ENCODE peak calls at places on chromosomes 11 and 22, in nine cellular contexts. K is colonic mucosa; G is caudate nucleus; U is fibroblast of lung; B is CD4-positive, alpha-beta memory T cell; O is CD8-positive, alpha-beta memory T cell; Q is left ventricle myocardium inferior; R is RWPE1; S is kidney. M is an unnamed sample.

GRCh38 chr11:19742595-19743292 is 30.1 kb downstream of the NAV2 start:
- DNase-seq in B (peak), K (peak), S (peak), Q (peak), G (peak), O (peak), U (peak), R (peak), M (peak)

GRCh38 chr22:41550952-41551491 is 6.8 kb upstream of the POLR3H start:
- DNase-seq in S (no peak), O (no peak), B (no peak), U (no peak), G (no peak), R (no peak), Q (no peak), K (no peak), M (no peak)

GRCh38 chr11:128757235-128757711 is 63.4 kb downstream of the FLI1 start:
- DNase-seq in K (peak), B (peak), O (peak), U (peak), Q (no peak), R (no peak), G (no peak), S (no peak), M (no peak)

GRCh38 chr11:122796128-122796717 is 42.1 kb upstream of the CRTAM start:
- DNase-seq in Q (peak), S (no peak), R (peak), G (peak), B (peak), O (peak), U (no peak), K (peak), M (peak)

GRCh38 chr11:66877585-66877984 is 20.7 kb downstream of the LRFN4 start:
- DNase-seq in K (no peak), G (no peak), O (no peak), U (no peak), Q (no peak), B (no peak), S (no peak), R (no peak), M (no peak)

GRCh38 chr22:45891021-45891421 is 85.9 kb downstream of the WNT7B start:
- DNase-seq in O (no peak), Q (peak), R (no peak), G (no peak), K (no peak), B (no peak), S (peak), U (no peak), M (no peak)

GRCh38 chr11:62604460-62605130 is 2.9 kb upstream of the MTA2 start:
- DNase-seq in B (no peak), G (no peak), Q (no peak), K (no peak), U (no peak), R (no peak), O (no peak), S (no peak), M (no peak)

GRCh38 chr11:73290536-73290935 is 17.5 kb upstream of the ARHGEF17 start:
- DNase-seq in S (peak), G (no peak), U (no peak), Q (no peak), O (no peak), K (no peak), R (no peak), B (no peak), M (no peak)

GRCh38 chr11:67255353-67255752 is 10.9 kb upstream of the GRK2 start:
- DNase-seq in O (no peak), K (no peak), R (no peak), B (no peak), Q (no peak), G (no peak), S (no peak), U (no peak), M (no peak)

GRCh38 chr22:25390297-25391240 is 171.1 kb downstream of the CRYBB2 start:
- DNase-seq in U (no peak), K (no peak), R (no peak), G (no peak), Q (no peak), O (no peak), S (peak), B (no peak), M (no peak)

GRCh38 chr11:83257638-83258229 is 28.4 kb downstream of the CCDC90B start:
- DNase-seq in R (peak), Q (no peak), U (peak), K (no peak), B (no peak), G (no peak), S (no peak), O (no peak), M (no peak)

GRCh38 chr11:114160884-114161283 is 101.4 kb downstream of the ZBTB16 start:
- DNase-seq in U (no peak), S (peak), K (no peak), R (no peak), O (no peak), G (no peak), B (no peak), Q (no peak), M (no peak)

GRCh38 chr22:23548501-23549197 is 31.4 kb downstream of the IGLL1 start:
- DNase-seq in K (no peak), Q (no peak), G (no peak), S (no peak), B (no peak), U (no peak), R (no peak), O (no peak), M (no peak)

GRCh38 chr22:48106215-48106614 is 1343.8 kb downstream of the TBC1D22A start:
- DNase-seq in O (no peak), Q (no peak), K (no peak), S (no peak), B (no peak), U (no peak), G (no peak), R (no peak), M (no peak)

GRCh38 chr11:125457814-125458343 is 38.2 kb downstream of the FEZ1 start:
- DNase-seq in Q (peak), S (peak), B (no peak), U (peak), O (no peak), K (peak), G (peak), R (no peak), M (peak)

GRCh38 chr22:40463727-40464126 is 93.3 kb downstream of the SGSM3 start:
- DNase-seq in Q (no peak), U (no peak), G (no peak), R (no peak), K (no peak), O (no peak), B (peak), S (no peak), M (no peak)

GRCh38 chr11:19200410-19201201 is 1.2 kb downstream of the CSRP3 start:
- DNase-seq in G (no peak), U (peak), K (peak), B (no peak), O (no peak), S (no peak), R (peak), Q (no peak), M (no peak)

DNA sequence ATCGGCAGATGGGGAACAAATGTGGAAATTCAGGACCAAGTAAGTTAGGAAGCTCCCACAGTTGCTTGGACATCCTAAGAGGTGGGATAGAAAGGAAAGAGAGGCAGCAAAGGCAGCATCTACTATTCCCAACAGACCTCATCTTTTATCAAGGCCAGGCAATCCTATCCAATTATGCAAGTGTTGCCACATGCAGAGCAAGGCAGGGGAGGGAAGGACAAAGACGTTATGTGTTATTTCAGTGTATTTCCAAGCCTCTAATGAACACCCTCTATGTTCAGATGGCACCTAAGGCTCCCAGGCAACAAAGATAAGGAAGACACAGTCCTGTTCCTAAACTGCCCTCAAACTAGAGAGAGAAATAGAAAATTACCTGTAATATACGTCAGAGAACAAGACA is 9.2 kb downstream of the TIGD3 start:
- DNase-seq in B (no peak), U (no peak), S (no peak), K (no peak), R (no peak), O (no peak), Q (no peak), G (no peak), M (no peak)
- H3K27ac ChIP-seq in B (no peak), U (no peak), S (no peak), K (no peak), R (no peak), O (no peak), Q (no peak), G (no peak), M (no peak)

DNA sequence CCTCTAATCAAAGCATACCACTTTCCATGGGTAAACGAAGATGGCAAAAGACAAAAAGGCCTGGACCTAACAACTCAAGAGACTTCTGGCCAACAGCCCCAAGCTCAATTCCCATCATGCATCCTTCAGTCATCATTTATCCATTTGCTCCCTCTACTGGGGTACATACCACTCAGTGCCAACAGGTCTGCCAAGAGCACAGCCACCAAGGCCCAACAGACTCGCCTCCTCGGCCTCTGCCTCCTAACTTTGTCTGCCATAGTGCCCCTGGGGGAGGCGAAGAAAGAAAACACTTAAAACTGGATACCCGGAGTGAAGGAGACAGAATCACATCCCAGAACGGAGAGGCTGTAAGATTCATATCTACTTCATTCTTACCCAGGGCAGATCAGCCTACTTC is 1.1 kb downstream of the HYOU1 start:
- DNase-seq in K (no peak), B (no peak), G (no peak), S (no peak), O (no peak), Q (no peak), R (peak), U (peak), M (no peak)
- H3K27ac ChIP-seq in K (no peak), B (peak), G (no peak), S (no peak), O (peak), Q (peak), R (peak), U (peak), M (peak)

DNA sequence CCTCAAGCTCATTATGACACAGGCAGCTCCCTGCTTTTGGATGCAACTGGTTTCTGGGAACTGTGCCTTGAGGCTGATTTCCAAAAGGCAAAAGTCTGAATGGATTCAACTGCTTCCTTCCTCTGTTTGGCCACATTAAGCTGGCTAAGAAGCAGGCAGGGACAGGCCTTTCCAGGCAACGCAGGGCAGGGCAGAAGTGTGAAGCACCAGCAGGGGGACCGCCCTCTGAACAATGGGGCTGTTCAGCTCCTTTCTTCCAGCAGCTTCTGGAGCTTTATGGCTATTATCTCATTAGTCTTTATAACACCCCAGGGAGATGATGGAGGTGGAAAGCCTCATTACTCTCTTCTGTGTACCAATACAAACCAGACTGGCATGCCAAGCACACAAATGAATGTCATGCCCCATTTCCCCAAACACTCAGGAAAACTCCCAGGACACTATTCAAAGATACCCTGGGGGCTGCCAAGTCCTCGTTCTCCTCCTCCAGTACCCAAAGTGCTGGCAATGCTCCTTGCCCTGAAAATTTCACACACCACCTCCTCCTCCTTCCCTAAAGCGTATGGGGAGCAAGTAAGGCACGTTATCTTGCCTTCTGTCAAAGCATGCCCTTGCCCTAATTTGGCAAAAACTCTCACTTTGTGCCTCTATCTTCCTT is 21.3 kb downstream of the MORC2 start:
- DNase-seq in G (peak), B (no peak), S (no peak), Q (peak), O (no peak), R (peak), U (no peak), K (no peak), M (no peak)
- H3K27ac ChIP-seq in G (peak), B (no peak), S (no peak), Q (peak), O (no peak), R (peak), U (no peak), K (no peak), M (peak)

GRCh38 chr11:115926090-115926489 is 421.9 kb upstream of the CADM1 start:
- DNase-seq in R (no peak), Q (no peak), K (no peak), U (no peak), G (no peak), S (no peak), O (no peak), B (no peak), M (no peak)

GRCh38 chr11:115924744-115925567 is 420.7 kb upstream of the CADM1 start:
- DNase-seq in O (no peak), B (no peak), U (peak), G (no peak), S (no peak), R (no peak), K (no peak), Q (no peak), M (no peak)

GRCh38 chr11:115926601-115927000 is 422.4 kb upstream of the CADM1 start:
- DNase-seq in R (no peak), S (no peak), O (no peak), K (no peak), B (no peak), G (no peak), U (peak), Q (no peak), M (no peak)

GRCh38 chr11:115927823-115928329 is 423.7 kb upstream of the CADM1 start:
- DNase-seq in R (no peak), G (no peak), K (no peak), U (no peak), B (no peak), S (no peak), Q (no peak), O (no peak), M (no peak)

DNA sequence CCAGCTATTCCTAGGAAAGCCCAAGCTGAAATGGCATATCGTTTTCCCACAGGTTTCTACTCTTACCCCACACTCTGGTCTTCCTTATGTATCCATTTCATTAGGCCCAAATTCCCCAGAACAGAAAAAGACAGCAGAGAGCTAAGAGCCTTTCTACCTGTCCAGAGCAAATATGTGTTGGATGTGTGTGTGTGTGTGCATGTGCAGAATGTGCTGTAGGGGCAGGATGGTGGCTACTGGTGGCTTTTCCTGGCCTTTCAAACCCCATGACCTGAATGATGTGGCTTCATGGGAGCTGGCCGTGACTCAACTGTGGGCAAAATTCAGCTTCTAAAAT is 421.3 kb upstream of the CADM1 start:
- DNase-seq in K (no peak), G (no peak), S (no peak), U (no peak), Q (no peak), R (no peak), B (no peak), O (no peak), M (no peak)
- H3K27ac ChIP-seq in K (no peak), G (no peak), S (no peak), U (no peak), Q (no peak), R (no peak), B (no peak), O (no peak), M (no peak)

GRCh38 chr11:47538741-47539575 is 14.0 kb downstream of the CELF1 start:
- DNase-seq in O (no peak), S (no peak), R (no peak), U (peak), G (peak), K (no peak), Q (no peak), B (no peak), M (no peak)

GRCh38 chr11:47545298-47545697 is 7.6 kb downstream of the CELF1 start:
- DNase-seq in R (no peak), Q (no peak), U (no peak), G (no peak), B (no peak), K (no peak), S (no peak), O (no peak), M (no peak)

GRCh38 chr11:47536925-47537324 is 16.0 kb downstream of the CELF1 start:
- DNase-seq in R (no peak), K (no peak), G (no peak), S (no peak), O (no peak), Q (no peak), B (no peak), U (no peak), M (no peak)

GRCh38 chr11:47539681-47540039 is 13.3 kb downstream of the CELF1 start:
- DNase-seq in R (peak), B (no peak), S (no peak), Q (no peak), U (no peak), K (no peak), O (no peak), G (no peak), M (no peak)

DNA sequence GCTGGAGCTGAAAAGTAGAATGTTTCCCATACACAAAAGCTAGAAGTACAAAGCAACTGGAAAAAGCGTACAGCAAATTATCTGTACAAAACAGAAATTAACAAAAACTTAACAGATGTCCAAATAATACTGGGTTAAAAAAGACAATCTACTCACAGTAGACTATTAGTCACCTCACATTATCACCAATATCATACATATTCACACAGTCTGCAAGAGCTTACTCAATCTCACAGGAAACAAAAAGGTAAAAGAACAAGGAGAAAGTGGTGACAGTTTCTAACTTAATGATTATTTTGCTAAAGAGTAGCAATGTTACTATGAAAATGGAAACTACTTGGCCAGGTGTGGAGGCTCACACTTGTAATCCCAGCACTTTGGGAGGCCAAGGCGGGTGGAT is 11.9 kb downstream of the CELF1 start:
- DNase-seq in O (no peak), U (no peak), K (no peak), R (no peak), G (no peak), Q (no peak), B (no peak), S (no peak), M (no peak)
- H3K27ac ChIP-seq in O (no peak), U (peak), K (no peak), R (peak), G (peak), Q (no peak), B (no peak), S (no peak), M (no peak)

DNA sequence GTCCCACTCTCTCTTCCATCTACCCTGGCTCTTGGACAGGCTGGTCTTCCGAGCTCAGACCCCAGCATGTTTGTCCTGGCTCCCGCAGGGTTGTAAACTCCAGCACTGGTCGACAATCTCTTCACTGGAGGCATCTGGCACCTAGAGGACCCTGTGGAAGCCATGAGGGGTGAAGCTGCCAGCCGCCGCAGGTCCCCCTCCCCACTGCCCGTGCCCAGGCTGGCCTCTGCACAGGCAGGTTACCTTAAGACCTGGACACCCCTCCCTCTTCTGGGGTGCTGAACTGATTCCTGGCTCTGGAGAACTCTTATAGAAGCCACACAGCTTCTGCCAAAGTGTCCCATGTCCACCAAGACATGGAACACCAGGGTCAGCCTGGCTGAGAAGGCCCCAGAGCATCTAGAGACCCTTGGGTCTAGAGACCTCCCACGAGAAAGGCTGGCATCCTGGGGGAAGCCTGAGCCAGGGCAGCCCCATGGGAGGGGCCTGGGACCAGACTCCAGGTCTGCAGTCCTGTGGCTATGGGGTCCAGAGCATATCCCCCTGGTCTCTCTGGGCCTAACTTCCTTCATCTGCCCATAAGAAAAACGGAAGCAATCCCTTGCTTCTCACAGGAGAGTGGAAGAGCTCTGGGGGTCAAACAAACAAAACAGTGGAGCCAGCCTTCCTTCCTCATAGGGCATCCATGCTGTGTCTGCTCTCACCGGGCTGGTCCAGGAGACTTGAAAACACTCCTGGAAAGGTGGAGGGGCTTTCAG is 30.6 kb downstream of the LMO1 start:
- DNase-seq in B (no peak), K (no peak), Q (no peak), G (no peak), U (no peak), O (no peak), R (no peak), S (peak), M (no peak)
- H3K27ac ChIP-seq in B (no peak), K (no peak), Q (no peak), G (no peak), U (no peak), O (no peak), R (peak), S (no peak), M (no peak)

DNA sequence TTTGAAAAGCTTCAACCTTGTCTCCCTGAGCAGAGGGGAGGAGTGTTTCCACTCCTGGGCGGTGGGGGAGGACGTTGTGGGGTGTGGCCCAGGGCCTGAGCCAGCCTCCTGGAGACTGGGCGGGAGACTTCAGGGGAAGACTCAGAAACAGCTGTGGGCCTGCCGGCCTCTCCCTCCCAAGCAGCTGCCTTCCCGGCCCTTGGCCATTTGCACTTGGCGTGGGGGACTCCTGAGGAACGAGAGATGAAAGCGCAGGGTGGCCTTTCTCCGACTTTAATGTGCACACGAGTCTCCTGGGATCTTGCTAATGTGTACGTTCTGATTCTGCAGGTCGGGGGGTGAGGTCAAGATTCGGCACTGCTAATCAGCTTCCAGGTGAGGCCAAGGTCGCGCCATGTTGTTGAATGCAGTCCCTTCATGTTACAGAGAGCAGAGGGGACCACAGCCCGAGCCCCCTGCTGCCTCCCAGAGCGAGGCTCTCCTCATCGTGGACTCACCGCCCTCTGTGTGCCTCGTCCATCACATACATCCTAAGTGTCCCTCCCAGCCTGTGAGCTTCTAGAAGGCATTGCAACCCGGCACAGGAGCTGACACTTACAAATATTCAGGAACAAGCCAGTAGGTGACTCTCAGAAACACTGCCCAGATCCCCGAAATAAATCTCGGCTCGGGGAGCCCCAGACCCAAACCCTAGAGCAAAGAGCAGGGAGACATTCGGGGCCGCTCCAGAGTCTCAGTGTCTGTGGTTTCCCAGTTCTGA is 7.7 kb downstream of the LIF start:
- DNase-seq in K (peak), U (peak), S (peak), R (no peak), Q (peak), O (no peak), B (no peak), G (no peak), M (no peak)
- H3K27ac ChIP-seq in K (no peak), U (peak), S (no peak), R (peak), Q (no peak), O (no peak), B (no peak), G (no peak), M (no peak)

GRCh38 chr11:121559812-121560211 is 107.0 kb upstream of the SORL1-AS1 start:
- DNase-seq in O (no peak), R (no peak), S (no peak), U (no peak), K (no peak), G (no peak), B (no peak), Q (no peak), M (no peak)
- H3K27ac ChIP-seq in O (no peak), R (no peak), S (no peak), U (no peak), K (no peak), G (no peak), B (no peak), Q (no peak), M (no peak)